ENCODE peak calls at places on chromosomes 13 and 19, in six cellular contexts. M is stimulated activated CD4-positive, alpha-beta T cell treated with anti-CD3 and anti-CD28 coated beads, Interleukin-1b, Interleukin-23, amount 100 ng/mL, for 24 hours; X is NCI-H187; Y is NCI-H526 treated with DMSO at 0.1 percent for 48 hours; N is stimulated activated CD8-positive, alpha-beta memory T cell treated with anti-CD3 and anti-CD28 coated beads, Interleukin-12 subunit alpha, Interleukin-12 subunit beta, amount 100 ng/mL, for 4 hours; S is iPS-NIHi11. R is an unnamed sample.
A peak's percentile ranks its signal among the peaks of the same experiment; 100 is the strongest.

GRCh38 chr19:30171138-30171635 is 201.0 kb upstream of the ZNF536 start:
- DNase-seq in S (no peak), N (no peak), Y (no peak), X (no peak), M (no peak), R (no peak)

GRCh38 chr13:31625115-31625514 is 114.2 kb upstream of the RXFP2 start:
- DNase-seq in N (no peak), Y (no peak), M (no peak), S (no peak), X (no peak), R (no peak)

GRCh38 chr19:11130824-11131455 is 24.6 kb downstream of the SPC24 start:
- DNase-seq in S (peak; percentile 87), X (no peak), Y (no peak), M (peak; percentile 51), N (peak; percentile 47), R (no peak)

GRCh38 chr13:29294869-29295268 is 300.6 kb downstream of the SLC7A1 start:
- DNase-seq in M (no peak), S (no peak), Y (no peak), X (no peak), N (no peak), R (no peak)

GRCh38 chr13:111211789-111212516 is 96.8 kb downstream of the ARHGEF7 start:
- DNase-seq in M (no peak), Y (no peak), N (no peak), X (no peak), S (peak; percentile 44), R (peak; percentile 57)

GRCh38 chr19:11279505-11280236 is 16.3 kb upstream of the TSPAN16 start:
- DNase-seq in S (no peak), X (no peak), N (no peak), M (no peak), Y (no peak), R (no peak)

GRCh38 chr19:3035542-3036118 is 6.5 kb upstream of the TLE2 start:
- DNase-seq in M (peak; percentile 91), Y (peak; percentile 93), X (peak; percentile 98), N (peak; percentile 85), S (peak; percentile 99), R (peak; percentile 94)

GRCh38 chr13:27449081-27449603 is 1.2 kb downstream of the MTIF3 start:
- DNase-seq in M (no peak), X (no peak), Y (peak; percentile 51), N (no peak), S (no peak), R (no peak)

GRCh38 chr13:52736891-52737290 is 2.7 kb downstream of the CNMD start:
- DNase-seq in N (no peak), S (no peak), M (no peak), Y (no peak), X (no peak), R (no peak)

R was measured in H1.